ENCODE peak calls at places on chromosomes 1 and 21, in six cellular contexts. One of them, this sample, is unnamed.

GRCh38 chr1:33111965-33112364 is 31.0 kb downstream of the AZIN2 start:
- DNase-seq in endothelial cell of umbilical vein: peak
- DNase-seq in A549: no peak
- DNase-seq in K562: no peak
- DNase-seq in HepG2: peak
- DNase-seq in GM12878: no peak
- DNase-seq in this sample: peak

GRCh38 chr1:228830185-228830953 is 95.1 kb downstream of the RHOU start:
- DNase-seq in endothelial cell of umbilical vein: no peak
- DNase-seq in A549: no peak
- DNase-seq in K562: no peak
- DNase-seq in HepG2: no peak
- DNase-seq in GM12878: no peak
- DNase-seq in this sample: no peak

GRCh38 chr1:162629651-162630050 is 2.6 kb upstream of the DDR2 start:
- DNase-seq in endothelial cell of umbilical vein: peak
- DNase-seq in A549: no peak
- DNase-seq in K562: no peak
- DNase-seq in HepG2: no peak
- DNase-seq in GM12878: no peak
- DNase-seq in this sample: no peak

GRCh38 chr1:202593845-202594244 is 116.4 kb downstream of the SYT2 start:
- DNase-seq in endothelial cell of umbilical vein: no peak
- DNase-seq in A549: no peak
- DNase-seq in K562: no peak
- DNase-seq in HepG2: no peak
- DNase-seq in GM12878: no peak
- DNase-seq in this sample: no peak

GRCh38 chr1:20361805-20362381 is 71.2 kb downstream of the VWA5B1 start:
- DNase-seq in endothelial cell of umbilical vein: peak
- DNase-seq in A549: peak
- DNase-seq in K562: peak
- DNase-seq in HepG2: peak
- DNase-seq in GM12878: no peak
- DNase-seq in this sample: peak

GRCh38 chr1:174535207-174535606 is 87.4 kb downstream of the GPR52 start:
- DNase-seq in endothelial cell of umbilical vein: no peak
- DNase-seq in A549: no peak
- DNase-seq in K562: no peak
- DNase-seq in HepG2: no peak
- DNase-seq in GM12878: no peak
- DNase-seq in this sample: no peak

GRCh38 chr1:198959676-198960075 is 320.8 kb downstream of the PTPRC start:
- DNase-seq in endothelial cell of umbilical vein: no peak
- DNase-seq in A549: no peak
- DNase-seq in K562: no peak
- DNase-seq in HepG2: no peak
- DNase-seq in GM12878: no peak
- DNase-seq in this sample: no peak

GRCh38 chr21:43323244-43324005 is 103.5 kb downstream of the SIK1 start:
- DNase-seq in endothelial cell of umbilical vein: no peak
- DNase-seq in A549: no peak
- DNase-seq in K562: no peak
- DNase-seq in HepG2: no peak
- DNase-seq in GM12878: no peak
- DNase-seq in this sample: no peak

GRCh38 chr1:43274125-43274803 is 4.5 kb downstream of the TMEM125 start:
- DNase-seq in endothelial cell of umbilical vein: peak
- DNase-seq in A549: no peak
- DNase-seq in K562: peak
- DNase-seq in HepG2: no peak
- DNase-seq in GM12878: no peak
- DNase-seq in this sample: peak

GRCh38 chr21:28342229-28342810 is 650.4 kb downstream of the LTN1 start:
- DNase-seq in endothelial cell of umbilical vein: no peak
- DNase-seq in A549: no peak
- DNase-seq in K562: no peak
- DNase-seq in HepG2: no peak
- DNase-seq in GM12878: no peak
- DNase-seq in this sample: no peak

GRCh38 chr1:117466761-117467160 is 99.5 kb downstream of the MAN1A2 start:
- DNase-seq in endothelial cell of umbilical vein: peak
- DNase-seq in A549: no peak
- DNase-seq in K562: no peak
- DNase-seq in HepG2: no peak
- DNase-seq in GM12878: no peak
- DNase-seq in this sample: no peak

GRCh38 chr1:1020415-1021009 is 592 bp downstream of the AGRN start:
- DNase-seq in endothelial cell of umbilical vein: no peak
- DNase-seq in A549: no peak
- DNase-seq in K562: peak
- DNase-seq in HepG2: no peak
- DNase-seq in GM12878: no peak
- DNase-seq in this sample: peak

GRCh38 chr1:180530501-180530900 is 28.1 kb upstream of the ACBD6 start:
- DNase-seq in endothelial cell of umbilical vein: peak
- DNase-seq in A549: no peak
- DNase-seq in K562: no peak
- DNase-seq in HepG2: peak
- DNase-seq in GM12878: no peak
- DNase-seq in this sample: no peak

GRCh38 chr1:218259800-218260199 is 25.3 kb upstream of the RRP15 start:
- DNase-seq in endothelial cell of umbilical vein: peak
- DNase-seq in A549: peak
- DNase-seq in K562: peak
- DNase-seq in HepG2: peak
- DNase-seq in GM12878: no peak
- DNase-seq in this sample: peak

GRCh38 chr1:24721533-24721932 is 23.7 kb upstream of the CLIC4 start:
- DNase-seq in endothelial cell of umbilical vein: no peak
- DNase-seq in A549: no peak
- DNase-seq in K562: no peak
- DNase-seq in HepG2: no peak
- DNase-seq in GM12878: no peak
- DNase-seq in this sample: no peak

GRCh38 chr1:24724345-24725208 is 20.7 kb upstream of the CLIC4 start:
- DNase-seq in endothelial cell of umbilical vein: peak
- DNase-seq in A549: peak
- DNase-seq in K562: peak
- DNase-seq in HepG2: peak
- DNase-seq in GM12878: no peak
- DNase-seq in this sample: no peak

GRCh38 chr1:24727490-24728214 is 17.6 kb upstream of the CLIC4 start:
- DNase-seq in endothelial cell of umbilical vein: no peak
- DNase-seq in A549: no peak
- DNase-seq in K562: no peak
- DNase-seq in HepG2: no peak
- DNase-seq in GM12878: peak
- DNase-seq in this sample: peak

GRCh38 chr1:24726741-24727140 is 18.5 kb upstream of the CLIC4 start:
- DNase-seq in endothelial cell of umbilical vein: no peak
- DNase-seq in A549: no peak
- DNase-seq in K562: no peak
- DNase-seq in HepG2: no peak
- DNase-seq in GM12878: no peak
- DNase-seq in this sample: no peak

DNA sequence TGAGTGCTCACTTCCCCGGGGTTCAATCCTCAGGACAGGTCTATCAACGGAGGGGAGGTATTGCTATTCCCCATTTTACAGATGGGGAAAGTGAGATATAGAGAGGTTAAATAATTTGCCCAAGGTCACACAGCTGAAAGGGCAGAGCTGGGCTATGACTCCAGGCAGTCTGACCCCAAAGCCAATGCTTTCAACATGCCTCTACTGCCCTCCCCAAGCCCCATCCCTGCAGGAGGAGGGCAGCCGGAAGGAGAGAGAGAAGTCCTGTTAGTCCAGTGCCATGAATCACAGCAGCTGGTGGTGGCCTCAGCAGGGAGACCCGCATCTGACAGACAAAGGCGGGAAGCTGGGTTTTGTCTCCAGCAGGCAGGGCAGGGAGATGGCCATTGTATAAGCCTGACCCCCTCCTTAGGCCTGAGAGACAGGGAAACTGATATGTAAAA is 20.0 kb upstream of the CLIC4 start:
- DNase-seq in endothelial cell of umbilical vein: peak
- DNase-seq in A549: no peak
- DNase-seq in K562: no peak
- DNase-seq in HepG2: peak
- DNase-seq in GM12878: no peak
- DNase-seq in this sample: no peak
- TF ChIP-seq MYC in endothelial cell of umbilical vein: peak
- TF ChIP-seq MYC in A549: no peak
- TF ChIP-seq MYC in K562: no peak
- TF ChIP-seq MYC in HepG2: no peak
- TF ChIP-seq MYC in GM12878: no peak
- TF ChIP-seq MYC in this sample: no peak

DNA sequence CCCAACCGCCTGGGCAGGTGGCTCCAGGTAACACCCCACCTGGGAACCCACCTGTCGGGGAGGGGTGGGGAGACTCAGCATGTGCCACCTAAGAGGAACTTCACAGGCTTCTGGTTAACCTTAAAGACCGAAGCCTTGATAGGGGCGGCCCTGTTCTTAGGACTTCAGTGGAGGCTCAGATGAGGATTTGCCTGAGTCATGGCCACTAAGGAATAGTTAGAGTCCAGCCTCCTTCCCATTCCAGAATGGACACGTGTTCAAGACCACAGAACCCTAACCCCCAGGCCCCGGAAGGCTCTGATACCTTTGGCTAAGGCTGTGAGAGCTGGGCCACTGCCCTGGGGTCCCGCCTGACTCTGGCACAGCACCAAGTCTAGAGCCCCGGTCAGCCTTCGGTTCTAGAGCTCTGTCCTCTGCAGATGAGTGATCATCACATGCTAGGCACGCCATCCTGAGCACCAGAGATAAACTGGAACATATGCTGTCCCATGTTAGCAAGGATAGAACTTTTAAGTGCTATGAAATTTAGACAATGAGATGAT is 20.3 kb downstream of the PADI6 start:
- DNase-seq in endothelial cell of umbilical vein: no peak
- DNase-seq in A549: no peak
- DNase-seq in K562: no peak
- DNase-seq in HepG2: no peak
- DNase-seq in GM12878: no peak
- DNase-seq in this sample: no peak
- TF ChIP-seq MYC in endothelial cell of umbilical vein: no peak
- TF ChIP-seq MYC in A549: no peak
- TF ChIP-seq MYC in K562: no peak
- TF ChIP-seq MYC in HepG2: no peak
- TF ChIP-seq MYC in GM12878: no peak
- TF ChIP-seq MYC in this sample: no peak

GRCh38 chr1:107572674-107573205 is 392.2 kb downstream of the VAV3 start:
- DNase-seq in endothelial cell of umbilical vein: no peak
- DNase-seq in A549: no peak
- DNase-seq in K562: no peak
- DNase-seq in HepG2: no peak
- DNase-seq in GM12878: no peak
- DNase-seq in this sample: no peak
- TF ChIP-seq MYC in endothelial cell of umbilical vein: no peak
- TF ChIP-seq MYC in A549: no peak
- TF ChIP-seq MYC in K562: no peak
- TF ChIP-seq MYC in HepG2: no peak
- TF ChIP-seq MYC in GM12878: no peak
- TF ChIP-seq MYC in this sample: no peak

DNA sequence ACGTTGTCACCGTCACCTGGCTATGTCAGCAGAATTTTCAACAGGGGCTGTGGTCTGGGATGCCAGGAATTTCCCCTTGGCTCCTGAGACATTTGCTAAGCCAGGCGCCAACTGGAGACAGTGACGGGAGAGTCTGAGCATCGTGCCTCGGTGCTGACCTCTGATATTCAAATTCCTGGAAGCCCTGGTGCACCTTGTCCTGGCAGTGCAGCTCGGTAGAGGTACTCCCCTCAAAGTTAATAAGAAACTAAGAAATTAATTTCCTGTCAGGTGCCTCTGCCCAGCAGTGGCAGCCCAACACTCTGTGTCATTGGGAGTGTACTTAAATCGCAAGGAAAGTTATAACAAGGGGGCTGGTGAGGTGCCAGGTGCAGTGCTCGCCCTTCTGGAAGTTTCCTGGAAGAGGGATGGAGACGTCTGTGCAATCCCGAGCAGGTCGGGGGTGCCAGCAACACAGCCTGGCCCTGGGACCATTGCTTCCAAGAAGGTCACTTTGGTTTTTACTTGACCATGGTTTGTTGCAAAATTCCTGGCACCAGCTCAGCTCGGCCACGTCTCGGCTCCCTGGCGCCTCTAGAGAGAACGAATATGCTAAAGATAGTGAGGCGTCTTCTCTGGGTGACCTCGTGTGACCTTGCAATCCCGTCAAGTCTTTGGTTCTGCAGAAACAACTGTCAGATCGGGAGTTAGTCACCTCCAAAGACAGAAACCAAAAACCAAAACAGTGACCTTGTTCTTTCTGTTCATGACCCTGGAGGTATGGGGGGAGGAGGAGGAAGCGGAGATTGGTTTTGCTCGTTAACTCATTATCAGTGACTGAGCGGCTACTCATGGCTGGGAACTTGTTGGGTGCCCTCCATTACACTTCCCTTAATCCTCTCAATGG is 149.5 kb upstream of the VAMP3 start:
- DNase-seq in endothelial cell of umbilical vein: no peak
- DNase-seq in A549: no peak
- DNase-seq in K562: peak
- DNase-seq in HepG2: no peak
- DNase-seq in GM12878: no peak
- DNase-seq in this sample: peak
- TF ChIP-seq MYC in endothelial cell of umbilical vein: no peak
- TF ChIP-seq MYC in A549: no peak
- TF ChIP-seq MYC in K562: no peak
- TF ChIP-seq MYC in HepG2: no peak
- TF ChIP-seq MYC in GM12878: no peak
- TF ChIP-seq MYC in this sample: no peak

GRCh38 chr1:98104285-98104684 is 183.5 kb upstream of the DPYD start:
- DNase-seq in endothelial cell of umbilical vein: no peak
- DNase-seq in A549: no peak
- DNase-seq in K562: no peak
- DNase-seq in HepG2: no peak
- DNase-seq in GM12878: no peak
- DNase-seq in this sample: no peak
- TF ChIP-seq MYC in endothelial cell of umbilical vein: no peak
- TF ChIP-seq MYC in A549: no peak
- TF ChIP-seq MYC in K562: no peak
- TF ChIP-seq MYC in HepG2: no peak
- TF ChIP-seq MYC in GM12878: no peak
- TF ChIP-seq MYC in this sample: no peak